ENCODE peak calls at places on chromosomes 6 and 20, in four cellular contexts. N, Z, L and Y are unnamed samples.
A peak's percentile ranks its signal among the peaks of the same experiment; 100 is the strongest.

GRCh38 chr20:610130-611046 is at the start of gene TCF15:
- DNase-seq in Z (no peak), N (peak; percentile 81), L (no peak), Y (peak; percentile 66)

GRCh38 chr6:152300517-152300916 is 336.6 kb downstream of the SYNE1 start:
- DNase-seq in N (no peak), Z (no peak), L (no peak), Y (no peak)

GRCh38 chr20:2742934-2743559 is 50.5 kb downstream of the EBF4 start:
- DNase-seq in Z (no peak), N (peak; percentile 85), L (peak; percentile 73), Y (peak; percentile 57)

GRCh38 chr20:48284837-48285236 is 499.6 kb upstream of the SULF2 start:
- DNase-seq in Z (no peak), N (no peak), L (peak; percentile 64), Y (no peak)

GRCh38 chr6:139852484-139853140 is 478.2 kb upstream of the CITED2 start:
- DNase-seq in L (no peak), N (no peak), Z (no peak), Y (no peak)

GRCh38 chr20:37390503-37390890 is 44.6 kb downstream of the SRC start:
- DNase-seq in N (no peak), Z (no peak), L (no peak), Y (no peak)

GRCh38 chr20:48215536-48215935 is 430.3 kb upstream of the SULF2 start:
- DNase-seq in N (no peak), L (no peak), Z (no peak), Y (no peak)

GRCh38 chr6:138161434-138162103 is at the start of gene ARFGEF3:
- DNase-seq in L (peak; percentile 25), Z (no peak), N (peak; percentile 82), Y (no peak)

GRCh38 chr20:52060794-52061714 is 130.5 kb downstream of the ZFP64 start:
- DNase-seq in L (peak; percentile 71), Z (no peak), N (no peak), Y (peak; percentile 74)

GRCh38 chr6:70108230-70108629 is 194.7 kb downstream of the COL9A1 start:
- DNase-seq in L (peak; percentile 19), Z (peak; percentile 21), N (no peak), Y (no peak)

GRCh38 chr20:41004561-41005360 is 23.9 kb upstream of the TOP1 start:
- DNase-seq in L (no peak), Z (no peak), N (no peak), Y (no peak)

GRCh38 chr20:61815678-61816077 is 250.0 kb downstream of the TAF4 start:
- DNase-seq in L (no peak), N (no peak), Z (no peak), Y (no peak)

GRCh38 chr20:57390604-57391438 is at the start of gene RBM38:
- DNase-seq in Z (no peak), L (peak; percentile 56), N (peak; percentile 86), Y (no peak)

GRCh38 chr6:101806241-101806640 is 412.7 kb downstream of the GRIK2 start:
- DNase-seq in N (no peak), Z (no peak), L (no peak), Y (no peak)

GRCh38 chr6:71375676-71376075 is 87.1 kb downstream of the OGFRL1 start:
- DNase-seq in N (no peak), Z (no peak), L (peak; percentile 39), Y (no peak)

GRCh38 chr6:25175216-25175615 is 104.0 kb upstream of the CARMIL1 start:
- DNase-seq in N (no peak), L (no peak), Z (no peak), Y (no peak)

GRCh38 chr20:50879649-50880550 is 51.3 kb downstream of the ADNP start:
- DNase-seq in L (no peak), N (no peak), Z (no peak), Y (no peak)

GRCh38 chr6:2387445-2387844 is 142.0 kb upstream of the GMDS start:
- DNase-seq in L (no peak), N (no peak), Z (no peak), Y (no peak)

DNA sequence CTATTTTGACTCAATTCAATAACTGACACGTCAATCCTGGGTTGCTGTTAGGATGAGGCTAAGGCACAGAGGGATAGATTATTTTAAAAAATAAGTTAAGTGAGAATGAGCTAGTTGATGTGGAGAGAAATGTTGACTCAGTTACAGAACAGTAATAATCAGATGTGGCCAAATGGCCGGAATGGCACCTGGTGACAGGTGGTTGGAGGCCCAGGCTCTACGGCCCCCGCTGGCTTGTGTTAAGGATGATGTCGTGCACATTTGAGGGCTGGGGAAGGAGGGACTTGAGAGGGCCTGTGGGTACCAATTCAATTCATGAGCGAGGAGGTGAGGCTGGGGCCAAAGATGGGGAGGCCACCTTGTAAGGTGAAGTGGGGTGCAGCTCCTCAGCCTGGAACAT is 31.7 kb downstream of the APCDD1L start:
- DNase-seq in L (no peak), N (no peak), Z (no peak), Y (no peak)
- H3K9me3 ChIP-seq in L (peaks cover 17% of the 10 kb centered on the region), N (peaks cover 18% of the 10 kb centered on the region), Z (peaks cover 7% of the 10 kb centered on the region), Y (peaks cover 48% of the 10 kb centered on the region)

DNA sequence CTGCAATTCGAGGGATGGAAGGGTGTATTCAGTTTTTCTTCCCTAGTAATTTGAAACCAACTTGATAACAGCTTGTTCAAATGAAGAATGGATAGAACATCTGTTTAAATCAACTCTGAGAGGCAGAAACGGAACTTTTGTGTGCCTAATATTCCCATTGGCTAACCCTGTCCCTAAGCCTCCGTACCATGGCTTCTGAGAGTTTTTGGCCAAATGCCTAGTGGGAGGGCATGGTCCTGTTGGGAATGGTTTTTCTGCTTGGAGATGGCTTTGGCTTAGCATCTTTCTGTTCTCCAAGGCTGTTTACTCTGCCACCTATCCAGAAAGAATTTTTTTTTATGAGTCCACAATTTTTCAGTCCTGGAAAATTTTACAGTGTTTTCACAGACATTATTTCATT is 126.7 kb upstream of the MLIP start:
- DNase-seq in N (no peak), Z (no peak), L (no peak), Y (no peak)
- H3K4me3 ChIP-seq in N (no peak overlapping the region), Z (no peak overlapping the region), L (no peak overlapping the region), Y (no peak overlapping the region)

GRCh38 chr6:127851197-127851596 is 49.7 kb downstream of the THEMIS start:
- DNase-seq in L (no peak), Z (no peak), N (no peak), Y (no peak)
- TF ChIP-seq SUZ12 in L (no peak), Z (no peak), N (no peak), Y (no peak)

DNA sequence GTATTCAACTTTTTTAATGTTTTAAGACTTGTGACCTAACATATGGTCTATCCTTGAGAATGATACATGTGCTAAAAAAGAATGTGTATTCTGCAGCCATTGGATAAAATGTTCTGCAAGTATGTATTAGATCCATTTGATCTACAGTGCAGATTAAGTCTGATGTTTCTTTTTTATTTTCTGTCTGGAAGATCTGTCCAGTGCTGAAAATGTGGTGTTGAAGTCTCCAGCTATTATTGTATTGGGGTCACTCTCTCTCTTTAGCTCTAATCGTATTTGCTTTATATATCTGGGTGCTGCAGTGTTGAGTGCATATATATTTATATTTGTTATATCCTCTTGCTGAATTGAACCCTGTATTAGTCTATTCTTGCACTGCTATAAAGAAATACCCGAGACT is 44.2 kb upstream of the TRIM39 start:
- DNase-seq in Z (no peak), N (no peak), L (no peak), Y (no peak)
- H3K9me3 ChIP-seq in Z (peaks cover 13% of the 10 kb centered on the region), N (peaks cover 85% of the 10 kb centered on the region), L (peaks cover 83% of the 10 kb centered on the region), Y (peaks cover 55% of the 10 kb centered on the region)